ENCODE peak calls at places on chromosomes 7 and 10, in seven cellular contexts. W, X, M, B, I, T and J are unnamed samples.

GRCh38 chr7:42805601-42806000 is 106.3 kb downstream of the C7orf25 start:
- DNase-seq in M (no peak), T (no peak), W (no peak), I (no peak), X (no peak), B (no peak), J (no peak)

GRCh38 chr7:64630496-64630895 is 35.4 kb upstream of the ZNF107 start:
- DNase-seq in I (no peak), B (no peak), T (no peak), M (no peak), X (no peak), W (no peak), J (no peak)

GRCh38 chr7:34191041-34191440 is 285.7 kb downstream of the BMPER start:
- DNase-seq in B (no peak), T (no peak), M (no peak), W (no peak), I (no peak), X (no peak), J (no peak)

GRCh38 chr10:43265799-43266721 is 805 bp downstream of the RASGEF1A start:
- DNase-seq in M (peak; percentile 53), T (peak; percentile 30), I (no peak), X (no peak), W (no peak), B (no peak), J (peak; percentile 66)

GRCh38 chr7:138239244-138239643 is 163.0 kb downstream of the AKR1D1 start:
- DNase-seq in I (no peak), W (no peak), X (no peak), T (no peak), B (no peak), M (no peak), J (peak; percentile 71)

GRCh38 chr7:5559586-5559985 is 136.0 kb upstream of the TNRC18 start:
- DNase-seq in T (no peak), W (no peak), M (no peak), I (no peak), X (no peak), B (no peak), J (no peak)

GRCh38 chr7:18974803-18975202 is 142.6 kb downstream of the TWIST1 start:
- DNase-seq in W (no peak), M (no peak), T (no peak), X (no peak), B (peak; percentile 31), I (no peak), J (no peak)

GRCh38 chr10:132178885-132179545 is 7.7 kb upstream of the DPYSL4 start:
- DNase-seq in W (no peak), B (no peak), M (no peak), X (no peak), I (no peak), T (no peak), J (no peak)

GRCh38 chr7:7944619-7945282 is 23.8 kb upstream of the GLCCI1 start:
- DNase-seq in I (peak; percentile 36), W (no peak), X (peak; percentile 81), B (no peak), T (no peak), M (no peak), J (no peak)

GRCh38 chr10:92150798-92151197 is 140.1 kb downstream of the CPEB3 start:
- DNase-seq in B (no peak), I (no peak), T (no peak), X (no peak), M (no peak), W (no peak), J (no peak)

GRCh38 chr7:35261476-35262285 is 7.8 kb upstream of the TBX20 start:
- DNase-seq in W (no peak), I (no peak), B (no peak), T (no peak), M (no peak), X (no peak), J (no peak)

GRCh38 chr7:35260254-35260653 is 6.4 kb upstream of the TBX20 start:
- DNase-seq in W (no peak), T (no peak), X (no peak), B (no peak), M (no peak), I (no peak), J (no peak)

GRCh38 chr7:35258891-35259537 is 5.1 kb upstream of the TBX20 start:
- DNase-seq in B (no peak), M (no peak), I (no peak), X (no peak), T (no peak), W (no peak), J (no peak)

GRCh38 chr7:35259555-35259954 is 5.7 kb upstream of the TBX20 start:
- DNase-seq in M (no peak), B (no peak), X (no peak), T (no peak), W (no peak), I (no peak), J (no peak)

GRCh38 chr7:35261041-35261440 is 7.1 kb upstream of the TBX20 start:
- DNase-seq in W (no peak), M (no peak), X (no peak), B (no peak), I (no peak), T (no peak), J (no peak)
- H3K27me3 ChIP-seq in W (peaks cover 51% of the 10 kb centered on the region), M (no peaks in the 10 kb centered on the region), X (peaks cover 7% of the 10 kb centered on the region), B (peaks cover 39% of the 10 kb centered on the region), I (peaks cover 42% of the 10 kb centered on the region), T (peaks cover 18% of the 10 kb centered on the region), J (no peaks in the 10 kb centered on the region)

GRCh38 chr7:156092307-156092706 is 280.0 kb upstream of the SHH start:
- DNase-seq in B (no peak), T (no peak), W (no peak), X (no peak), M (no peak), I (no peak), J (no peak)
- H3K27me3 ChIP-seq in B (no peaks in the 10 kb centered on the region), T (no peaks in the 10 kb centered on the region), W (no peaks in the 10 kb centered on the region), X (no peaks in the 10 kb centered on the region), M (no peaks in the 10 kb centered on the region), I (no peaks in the 10 kb centered on the region), J (peaks cover 47% of the 10 kb centered on the region)

GRCh38 chr10:48232717-48233447 is 41.6 kb downstream of the FRMPD2 start:
- DNase-seq in T (no peak), W (no peak), B (no peak), X (no peak), I (no peak), M (peak; percentile 36), J (no peak)
- H3K27me3 ChIP-seq in T (peaks cover 11% of the 10 kb centered on the region), W (no peaks in the 10 kb centered on the region), B (peaks cover 5% of the 10 kb centered on the region), X (no peaks in the 10 kb centered on the region), I (no peaks in the 10 kb centered on the region), M (no peaks in the 10 kb centered on the region), J (no peaks in the 10 kb centered on the region)

GRCh38 chr10:102240467-102241036 is 760 bp downstream of the PITX3 start:
- DNase-seq in T (no peak), X (no peak), B (no peak), W (no peak), M (no peak), I (no peak), J (no peak)

GRCh38 chr10:102241037-102241443 is 272 bp downstream of the PITX3 start:
- DNase-seq in T (no peak), M (no peak), B (no peak), I (no peak), X (no peak), W (no peak), J (no peak)

GRCh38 chr10:102241444-102242117 is at the start of gene PITX3:
- DNase-seq in T (peak; percentile 69), X (peak; percentile 88), M (peak; percentile 93), B (peak; percentile 45), I (peak; percentile 92), W (peak; percentile 91), J (peak; percentile 84)

GRCh38 chr10:102243304-102243703 is 2.0 kb upstream of the PITX3 start:
- DNase-seq in I (no peak), B (peak; percentile 56), W (no peak), M (no peak), T (no peak), X (no peak), J (no peak)

DNA sequence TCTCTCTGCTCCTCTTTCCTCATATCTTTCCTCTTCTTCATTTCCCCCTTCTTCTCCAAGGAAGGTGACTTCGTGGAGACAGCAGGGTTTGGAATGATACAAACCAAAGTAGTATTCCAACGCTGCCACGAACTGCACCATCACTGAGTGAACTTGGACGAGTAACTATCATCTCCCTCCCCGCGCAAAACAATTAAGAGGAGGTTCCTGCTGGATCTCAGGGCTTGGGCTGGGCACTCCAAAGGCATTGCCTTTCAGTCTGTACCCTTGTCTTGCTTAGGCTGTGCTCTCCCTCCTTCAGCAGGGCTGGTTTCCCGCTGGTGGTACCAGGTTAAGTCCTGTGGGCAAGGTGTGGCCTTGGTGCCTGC is 790 bp upstream of the PITX3 start:
- DNase-seq in B (no peak), T (no peak), W (no peak), I (no peak), M (no peak), X (no peak), J (no peak)
- H3K27me3 ChIP-seq in B (peaks cover 22% of the 10 kb centered on the region), T (no peaks in the 10 kb centered on the region), W (peaks cover 10% of the 10 kb centered on the region), I (peaks cover 18% of the 10 kb centered on the region), M (no peaks in the 10 kb centered on the region), X (no peaks in the 10 kb centered on the region), J (no peaks in the 10 kb centered on the region)

GRCh38 chr7:25860206-25860881 is 291.7 kb upstream of the NFE2L3 start:
- DNase-seq in W (no peak), M (no peak), T (no peak), B (no peak), I (no peak), X (no peak), J (no peak)

GRCh38 chr7:25859732-25860131 is 292.3 kb upstream of the NFE2L3 start:
- DNase-seq in X (no peak), I (no peak), W (no peak), B (no peak), T (no peak), M (no peak), J (no peak)

GRCh38 chr7:25859412-25859704 is 292.6 kb upstream of the NFE2L3 start:
- DNase-seq in W (no peak), B (no peak), X (no peak), M (no peak), I (no peak), T (no peak), J (no peak)

GRCh38 chr7:25861704-25862253 is 290.2 kb upstream of the NFE2L3 start:
- DNase-seq in W (no peak), M (no peak), X (no peak), I (no peak), B (no peak), T (no peak), J (no peak)

DNA sequence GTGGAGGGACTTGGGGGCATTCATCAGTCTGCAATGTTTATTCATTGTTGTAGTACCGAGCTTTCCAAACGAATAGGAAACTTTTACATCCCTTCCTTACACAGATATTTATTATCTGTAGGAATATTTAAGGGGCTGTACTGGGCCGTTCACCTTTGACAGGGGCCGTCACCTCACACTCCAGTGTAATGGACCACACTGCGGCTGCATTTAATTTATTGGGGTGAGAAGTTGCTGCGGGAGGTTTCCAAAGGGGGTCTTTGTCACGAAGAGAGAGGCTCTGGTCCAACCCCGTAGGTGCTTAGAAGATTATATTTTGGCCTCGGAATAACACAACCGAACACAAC is 291.1 kb upstream of the NFE2L3 start:
- DNase-seq in I (no peak), M (no peak), T (no peak), B (no peak), X (no peak), W (no peak), J (no peak)
- H3K27me3 ChIP-seq in I (peaks cover 95% of the 10 kb centered on the region), M (peaks cover 93% of the 10 kb centered on the region), T (peaks cover 24% of the 10 kb centered on the region), B (no peaks in the 10 kb centered on the region), X (no peaks in the 10 kb centered on the region), W (peaks cover 20% of the 10 kb centered on the region), J (peaks cover 20% of the 10 kb centered on the region)

DNA sequence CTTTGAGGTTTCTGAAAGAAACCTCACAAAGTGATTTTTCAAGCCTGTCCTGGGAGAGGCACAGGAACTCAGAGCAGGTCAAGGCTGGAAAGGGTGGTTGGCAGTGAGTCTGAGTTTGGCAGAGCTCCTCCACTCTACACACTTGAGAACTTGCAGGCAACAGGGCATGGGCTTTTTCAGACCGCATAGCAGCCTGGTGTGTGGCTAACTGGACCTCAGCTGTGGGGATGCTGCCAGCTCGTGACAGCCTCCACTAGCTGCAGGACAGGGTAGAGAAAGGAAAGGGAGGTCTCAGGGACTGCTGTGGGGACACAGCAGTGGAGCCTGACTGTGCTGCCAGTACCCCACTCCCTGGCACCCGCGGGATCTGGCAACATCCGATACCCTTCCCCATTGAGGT is 2.6 kb downstream of the CDHR1 start:
- DNase-seq in B (no peak), M (no peak), X (no peak), T (no peak), W (no peak), I (no peak), J (no peak)
- H3K27me3 ChIP-seq in B (peaks cover 23% of the 10 kb centered on the region), M (no peaks in the 10 kb centered on the region), X (peaks cover 16% of the 10 kb centered on the region), T (peaks cover 40% of the 10 kb centered on the region), W (peaks cover 4% of the 10 kb centered on the region), I (peaks cover 19% of the 10 kb centered on the region), J (peaks cover 92% of the 10 kb centered on the region)